ENCODE peak calls at places on chromosomes 13 and 19, in eight cellular contexts. A is cardiac muscle cell, B is lung, L is stomach, V is GM06990, O is fibroblast of pulmonary artery, Y is left ventricle myocardium inferior, K is suprapubic skin. M is an unnamed sample.

GRCh38 chr13:42649761-42650289 is 75.9 kb downstream of the TNFSF11 start:
- DNase-seq in B (no peak), O (no peak), Y (no peak), V (no peak), K (no peak), L (no peak), A (no peak), M (no peak)

GRCh38 chr13:43058318-43058674 is 34.9 kb downstream of the DNAJC15 start:
- DNase-seq in V (no peak), K (no peak), Y (no peak), B (no peak), O (peak), L (no peak), A (no peak), M (no peak)

GRCh38 chr13:93226623-93227279 is at the start of gene GPC6:
- DNase-seq in B (no peak), V (no peak), A (peak), O (peak), L (no peak), K (no peak), Y (no peak), M (peak)

GRCh38 chr13:73902296-73902695 is 231.9 kb downstream of the KLF12 start:
- DNase-seq in B (no peak), K (no peak), L (no peak), V (no peak), O (no peak), Y (no peak), A (no peak), M (no peak)

GRCh38 chr13:40786568-40786996 is 2.8 kb upstream of the SLC25A15 start:
- DNase-seq in Y (no peak), O (peak), A (no peak), B (no peak), V (no peak), L (no peak), K (peak), M (no peak)

GRCh38 chr13:70723732-70724131 is 615.5 kb upstream of the KLHL1 start:
- DNase-seq in Y (no peak), O (peak), B (no peak), K (no peak), A (peak), L (no peak), V (no peak), M (no peak)

GRCh38 chr13:33123066-33123940 is 107.1 kb downstream of the KL start:
- DNase-seq in K (no peak), L (no peak), O (peak), B (no peak), V (no peak), A (peak), Y (peak), M (no peak)

GRCh38 chr13:113083402-113084061 is 22.1 kb upstream of the F7 start:
- DNase-seq in A (no peak), K (no peak), B (peak), O (peak), L (no peak), V (no peak), Y (peak), M (no peak)

GRCh38 chr13:42671502-42671901 is 97.5 kb downstream of the TNFSF11 start:
- DNase-seq in A (no peak), O (no peak), Y (no peak), B (no peak), K (no peak), V (no peak), L (no peak), M (no peak)

GRCh38 chr19:37983153-37983552 is 76.1 kb downstream of the SIPA1L3 start:
- DNase-seq in L (no peak), V (no peak), O (no peak), A (no peak), B (no peak), Y (no peak), K (no peak), M (no peak)

GRCh38 chr19:7676854-7677253 is at the start of gene MCEMP1:
- DNase-seq in V (no peak), O (no peak), L (no peak), B (peak), A (no peak), K (no peak), Y (no peak), M (no peak)
- H3K4me3 ChIP-seq in V (no peak), O (no peak), L (no peak), B (peak), A (no peak), K (no peak), Y (no peak), M (no peak)

GRCh38 chr13:81305928-81306327 is 965.0 kb upstream of the SPRY2 start:
- DNase-seq in K (no peak), B (no peak), L (no peak), O (no peak), V (no peak), A (no peak), Y (no peak), M (no peak)
- H3K4me3 ChIP-seq in K (no peak), B (no peak), L (no peak), O (no peak), V (no peak), A (no peak), Y (no peak), M (no peak)

GRCh38 chr19:55408320-55408836 is 790 bp upstream of the UBE2S start:
- DNase-seq in K (no peak), B (no peak), O (no peak), L (no peak), Y (no peak), A (no peak), V (no peak), M (no peak)
- H3K4me3 ChIP-seq in K (peak), B (peak), O (peak), L (peak), Y (peak), A (peak), V (peak), M (peak)

DNA sequence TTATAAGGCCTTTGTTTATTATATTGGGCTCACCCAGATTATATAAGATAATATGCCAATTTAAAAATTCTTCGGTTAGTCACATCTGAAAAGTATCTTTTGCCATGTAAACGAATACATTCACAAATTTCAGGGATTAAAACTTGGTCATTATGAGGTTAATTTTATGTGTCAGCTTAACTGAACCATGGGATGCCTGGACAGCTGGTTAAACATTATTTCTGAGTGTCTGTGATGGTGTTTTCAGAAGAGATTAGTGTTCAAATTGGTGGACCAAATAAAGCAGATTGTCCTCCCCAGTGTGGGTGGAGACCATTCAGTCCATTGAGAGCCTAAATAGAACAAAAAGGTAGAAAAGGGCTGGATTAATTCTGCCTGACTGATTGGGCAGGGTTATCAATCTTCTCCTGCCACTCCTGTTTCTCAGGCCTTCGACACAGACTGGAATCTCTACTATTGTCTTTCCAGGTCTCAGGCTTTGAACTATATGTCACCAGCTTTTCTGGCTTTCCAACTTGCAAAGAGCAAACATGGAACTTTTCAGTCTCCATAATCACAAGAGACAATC is 203.8 kb upstream of the SLITRK6 start:
- DNase-seq in A (no peak), B (no peak), O (no peak), Y (no peak), V (no peak), K (no peak), L (no peak), M (no peak)
- H3K4me3 ChIP-seq in A (no peak), B (no peak), O (no peak), Y (no peak), V (no peak), K (no peak), L (no peak), M (no peak)

GRCh38 chr19:28949535-28949934 is 263.4 kb downstream of the UQCRFS1 start:
- DNase-seq in V (no peak), O (no peak), B (no peak), A (no peak), L (no peak), K (no peak), Y (no peak), M (peak)

GRCh38 chr19:28949027-28949426 is 263.9 kb downstream of the UQCRFS1 start:
- DNase-seq in K (no peak), O (no peak), A (no peak), B (no peak), L (no peak), V (no peak), Y (no peak), M (no peak)

GRCh38 chr19:28943651-28944050 is 269.3 kb downstream of the UQCRFS1 start:
- DNase-seq in O (no peak), K (no peak), L (no peak), A (no peak), B (no peak), Y (no peak), V (no peak), M (peak)

GRCh38 chr19:28948531-28948930 is 264.4 kb downstream of the UQCRFS1 start:
- DNase-seq in O (no peak), A (no peak), K (no peak), Y (no peak), B (no peak), L (no peak), V (no peak), M (no peak)
- H3K4me3 ChIP-seq in O (no peak), A (no peak), K (no peak), Y (no peak), B (no peak), L (no peak), V (no peak), M (no peak)

M was measured in H7.